ENCODE peak calls at places on chromosomes 6 and 20, in four cellular contexts. Z is transverse colon, N is psoas muscle, M is heart left ventricle. J is an unnamed sample. For H3K4me1, the result is how much of the 10 kb centered on the place peaks cover.

GRCh38 chr6:118288355-118289124 is 259.6 kb upstream of the PLN start:
- DNase-seq in Z (no peak), N (no peak), M (no peak), J (no peak)

GRCh38 chr20:16476032-16476431 is 97.2 kb downstream of the KIF16B start:
- DNase-seq in Z (no peak), N (no peak), M (no peak), J (no peak)

GRCh38 chr6:45591306-45591705 is 213.6 kb upstream of the SUPT3H start:
- DNase-seq in Z (no peak), N (no peak), M (no peak), J (no peak)

GRCh38 chr20:35000311-35000921 is 44.7 kb downstream of the MYH7B start:
- DNase-seq in Z (no peak), N (no peak), M (no peak), J (no peak)

GRCh38 chr6:106025655-106026054 is 60.5 kb upstream of the PRDM1 start:
- DNase-seq in Z (no peak), N (no peak), M (no peak), J (no peak)

GRCh38 chr6:73506246-73506645 is 14.6 kb downstream of the EEF1A1 start:
- DNase-seq in Z (no peak), N (no peak), M (no peak), J (no peak)

GRCh38 chr6:13796781-13797180 is 17.6 kb downstream of the MCUR1 start:
- DNase-seq in Z (no peak), N (no peak), M (no peak), J (no peak)

GRCh38 chr6:41767112-41767946 is 12.4 kb downstream of the FRS3 start:
- DNase-seq in Z (peak), N (no peak), M (peak), J (peak)

GRCh38 chr6:90087103-90087833 is 193.0 kb downstream of the GJA10 start:
- DNase-seq in Z (no peak), N (no peak), M (no peak), J (no peak)

GRCh38 chr6:13412211-13412610 is 75.2 kb downstream of the GFOD1 start:
- DNase-seq in Z (no peak), N (no peak), M (no peak), J (no peak)

GRCh38 chr6:122154912-122155516 is 244.4 kb upstream of the HSF2 start:
- DNase-seq in Z (no peak), N (no peak), M (peak), J (no peak)

GRCh38 chr6:66423047-66423446 is 716.0 kb upstream of the EYS start:
- DNase-seq in Z (no peak), N (no peak), M (no peak), J (no peak)

GRCh38 chr20:40046703-40047102 is 642.3 kb downstream of the MAFB start:
- DNase-seq in Z (no peak), N (no peak), M (no peak), J (no peak)

GRCh38 chr6:41021832-41022231 is 17.2 kb downstream of the UNC5CL start:
- DNase-seq in Z (no peak), N (no peak), M (no peak), J (peak)

GRCh38 chr6:34370371-34370770 is 22.1 kb downstream of the NUDT3 start:
- DNase-seq in Z (no peak), N (no peak), M (peak), J (no peak)

GRCh38 chr6:2891768-2892170 is 11.3 kb downstream of the SERPINB9 start:
- DNase-seq in Z (peak), N (no peak), M (no peak), J (no peak)

GRCh38 chr20:6519556-6519955 is 247.9 kb upstream of the BMP2 start:
- DNase-seq in Z (no peak), N (no peak), M (no peak), J (no peak)

GRCh38 chr6:133591330-133591729 is 297.6 kb upstream of the TCF21 start:
- DNase-seq in Z (no peak), N (no peak), M (no peak), J (no peak)
- H3K4me1 ChIP-seq in Z (under half), N (under half), M (under half), J (under half)

DNA sequence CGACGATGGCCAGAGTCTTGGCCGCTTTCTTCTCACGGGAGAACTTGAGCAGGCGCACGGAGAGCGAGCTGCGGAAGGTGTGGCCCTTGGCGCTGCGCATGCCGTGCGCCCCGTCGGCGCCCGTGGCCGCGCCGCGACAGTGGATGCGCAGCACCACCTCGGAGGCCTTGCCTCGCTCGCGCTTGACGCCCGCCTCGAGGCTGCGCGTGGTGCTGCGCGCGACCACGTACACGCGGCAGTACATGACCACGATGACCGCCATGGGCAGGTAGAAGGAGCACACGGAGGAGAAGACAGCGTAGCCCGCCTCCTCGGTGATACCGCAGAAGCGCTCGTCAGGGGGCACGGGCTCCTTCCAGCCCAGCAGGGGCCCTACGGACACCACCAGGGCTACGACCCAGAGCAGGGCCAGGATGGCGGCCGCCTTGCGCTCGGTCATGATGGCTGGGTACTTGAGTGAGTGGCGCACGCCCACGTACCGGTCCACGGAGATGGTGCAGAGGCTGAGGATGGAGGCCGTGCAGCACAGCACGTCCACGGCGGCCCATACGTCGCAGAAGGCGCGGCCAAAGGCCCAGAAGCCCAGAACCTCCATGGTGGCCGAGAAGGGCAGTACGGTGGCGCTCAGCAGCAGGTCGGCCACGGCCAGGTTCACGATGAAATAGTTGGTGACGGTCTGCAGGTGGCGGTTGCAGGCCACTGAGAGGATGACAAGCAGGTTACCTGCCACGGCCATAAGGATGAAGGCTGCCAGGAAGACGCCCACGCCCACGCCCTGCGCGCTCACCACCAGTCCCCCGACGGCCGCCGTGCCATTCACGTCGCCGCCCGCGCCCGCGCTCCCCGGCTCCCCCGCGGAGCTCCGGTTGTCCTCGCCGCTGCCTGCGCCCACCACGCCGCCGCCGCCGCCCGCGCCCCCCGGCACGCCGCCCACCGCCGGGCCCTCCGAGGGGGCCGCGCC is 232.8 kb upstream of the RNF24 start:
- DNase-seq in Z (no peak), N (no peak), M (no peak), J (no peak)
- H3K27ac ChIP-seq in Z (no peak), N (no peak), M (no peak), J (no peak)

DNA sequence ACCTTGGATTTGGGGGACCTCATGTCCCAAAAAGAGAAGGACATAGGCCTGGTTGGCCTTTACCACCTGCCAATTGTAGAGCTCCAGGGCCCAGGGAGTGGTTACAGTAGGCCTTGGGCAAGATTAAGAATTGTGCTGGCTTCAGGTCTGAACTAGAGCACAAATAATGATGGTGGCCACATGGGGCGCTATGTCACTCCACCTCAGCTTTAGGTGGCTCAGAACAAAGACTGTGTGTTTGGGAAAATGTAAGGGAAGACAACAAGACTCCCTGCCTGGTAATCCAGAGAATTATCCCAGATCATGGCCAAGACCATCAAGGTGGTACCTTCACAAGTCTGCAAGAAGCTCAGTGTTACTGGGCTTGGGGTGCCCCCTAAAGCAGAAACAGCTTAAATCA is 224.9 kb upstream of the OPRM1 start:
- DNase-seq in Z (no peak), N (no peak), M (no peak), J (no peak)
- TF ChIP-seq CTCF in Z (no peak), N (no peak), M (no peak), J (no peak)

DNA sequence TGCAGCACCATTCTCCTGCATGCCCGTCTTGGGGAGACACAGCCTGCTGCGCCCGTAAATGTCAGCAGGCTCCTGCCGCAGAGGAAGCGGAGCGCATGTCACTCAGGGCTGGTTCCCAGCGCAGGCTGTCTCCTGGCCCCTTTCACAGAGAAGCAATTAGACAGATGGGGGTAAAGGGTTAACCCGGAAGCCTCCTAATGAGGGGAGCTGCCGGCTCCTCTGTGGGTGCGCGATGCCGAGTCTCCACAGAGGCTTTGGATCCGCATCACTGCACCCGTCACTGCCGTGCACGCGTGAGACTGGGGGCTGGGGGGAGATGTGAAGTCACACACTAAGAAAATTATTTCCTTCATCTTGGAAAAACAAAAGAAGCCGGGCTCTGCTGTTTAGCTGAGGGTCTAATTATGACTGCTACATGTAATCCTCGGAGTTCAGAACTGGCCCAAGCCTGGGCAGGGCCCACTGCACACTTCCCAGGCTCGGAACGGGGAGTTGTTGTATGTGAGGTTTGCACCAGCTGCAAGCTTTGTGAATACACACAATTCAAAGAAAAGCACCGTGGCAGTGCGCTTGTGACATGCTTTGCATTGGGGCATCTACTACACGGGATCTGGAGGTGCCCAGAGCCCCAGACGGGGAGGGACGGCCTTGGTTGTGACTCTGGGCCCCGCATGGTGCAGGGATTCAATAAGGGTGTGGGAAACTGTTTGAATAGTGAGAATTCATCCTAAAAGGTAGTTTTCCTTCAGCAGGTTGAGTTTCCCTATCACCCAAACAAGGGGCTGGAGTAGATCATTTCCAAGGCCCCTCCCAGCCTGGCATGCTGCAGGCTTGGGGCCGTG is 331.6 kb downstream of the TAF4 start:
- DNase-seq in Z (no peak), N (peak), M (no peak), J (no peak)
- H3K4me1 ChIP-seq in Z (under half), N (under half), M (under half), J (under half)

GRCh38 chr20:36827541-36828279 is 48.2 kb upstream of the TLDC2 start:
- DNase-seq in Z (no peak), N (peak), M (peak), J (peak)
- H3K27ac ChIP-seq in Z (peak), N (no peak), M (peak), J (peak)

GRCh38 chr20:33838035-33838864 is 27.1 kb downstream of the CHMP4B start:
- DNase-seq in Z (peak), N (no peak), M (no peak), J (no peak)
- TF ChIP-seq CTCF in Z (no peak), N (no peak), M (no peak), J (no peak)

GRCh38 chr6:156820089-156820798 is 43.1 kb downstream of the ARID1B start:
- DNase-seq in Z (no peak), N (no peak), M (no peak), J (no peak)
- H3K4me1 ChIP-seq in Z (under half), N (half or more), M (half or more), J (half or more)

GRCh38 chr6:28977351-28978136 is 27.6 kb downstream of the ZNF311 start:
- DNase-seq in Z (no peak), N (peak), M (no peak), J (no peak)
- H3K27ac ChIP-seq in Z (no peak), N (no peak), M (no peak), J (no peak)

DNA sequence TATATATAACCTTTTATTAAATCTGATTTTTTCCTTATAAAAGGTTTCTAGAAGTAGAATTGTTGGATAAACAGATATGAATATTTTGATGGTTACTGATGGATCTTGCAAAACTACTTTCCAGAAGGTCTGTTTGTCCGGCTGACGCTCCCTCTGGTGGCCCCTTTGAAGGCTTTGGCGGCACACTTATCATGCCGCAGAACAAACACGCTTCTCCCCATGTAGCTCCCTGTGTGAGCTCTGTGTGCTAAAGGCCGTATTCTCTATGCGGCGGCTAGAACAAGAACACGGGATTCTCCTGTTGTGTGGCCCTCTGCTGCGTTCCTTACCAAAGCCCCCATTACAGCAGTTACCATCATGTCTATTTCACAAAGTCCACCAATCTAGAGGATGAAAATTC is 30.0 kb downstream of the PPP1R3G start:
- DNase-seq in Z (peak), N (no peak), M (no peak), J (no peak)
- TF ChIP-seq CTCF in Z (peak), N (no peak), M (peak), J (no peak)

J was measured in adrenal gland.